ENCODE peak calls at places on chromosomes 2 and 18, in nine cellular contexts. One of them, this sample, is unnamed.
A peak's percentile ranks its signal among the peaks of the same experiment; 100 is the strongest.

GRCh38 chr2:10507106-10507505 is 59.0 kb upstream of the ODC1 start:
- DNase-seq in bronchial epithelial cell: no peak
- DNase-seq in HFFc6: no peak
- DNase-seq in stimulated activated CD4-positive, alpha-beta T cell treated with anti-CD3 and anti-CD28 coated beads, Interleukin-4, amount 100 ng/mL, for 1 hour: no peak
- DNase-seq in psoas muscle: no peak
- DNase-seq in AG04450: no peak
- DNase-seq in iPS DF 19.7: no peak
- DNase-seq in activated CD4-positive, alpha-beta T cell treated with anti-CD3 and anti-CD28 coated beads, Interleukin-2, amount 50 U/mL, for 1 hour: no peak
- DNase-seq in fibroblast of lung: no peak
- DNase-seq in this sample: no peak

GRCh38 chr2:141109633-141110032 is 1021.2 kb downstream of the LRP1B start:
- DNase-seq in activated CD4-positive, alpha-beta T cell treated with anti-CD3 and anti-CD28 coated beads, Interleukin-2, amount 50 U/mL, for 1 hour: no peak
- DNase-seq in HFFc6: no peak
- DNase-seq in fibroblast of lung: no peak
- DNase-seq in AG04450: no peak
- DNase-seq in psoas muscle: no peak
- DNase-seq in stimulated activated CD4-positive, alpha-beta T cell treated with anti-CD3 and anti-CD28 coated beads, Interleukin-4, amount 100 ng/mL, for 1 hour: no peak
- DNase-seq in iPS DF 19.7: peak; percentile 28
- DNase-seq in bronchial epithelial cell: peak; percentile 20
- DNase-seq in this sample: no peak

GRCh38 chr2:218993345-218994315 is at the start of gene CRYBA2:
- DNase-seq in stimulated activated CD4-positive, alpha-beta T cell treated with anti-CD3 and anti-CD28 coated beads, Interleukin-4, amount 100 ng/mL, for 1 hour: no peak
- DNase-seq in AG04450: no peak
- DNase-seq in fibroblast of lung: no peak
- DNase-seq in activated CD4-positive, alpha-beta T cell treated with anti-CD3 and anti-CD28 coated beads, Interleukin-2, amount 50 U/mL, for 1 hour: no peak
- DNase-seq in HFFc6: no peak
- DNase-seq in bronchial epithelial cell: peak; percentile 16
- DNase-seq in psoas muscle: no peak
- DNase-seq in iPS DF 19.7: no peak
- DNase-seq in this sample: no peak

GRCh38 chr2:182545420-182546167 is 118.8 kb upstream of the PDE1A start:
- DNase-seq in AG04450: no peak
- DNase-seq in activated CD4-positive, alpha-beta T cell treated with anti-CD3 and anti-CD28 coated beads, Interleukin-2, amount 50 U/mL, for 1 hour: no peak
- DNase-seq in iPS DF 19.7: no peak
- DNase-seq in HFFc6: no peak
- DNase-seq in fibroblast of lung: no peak
- DNase-seq in bronchial epithelial cell: no peak
- DNase-seq in psoas muscle: no peak
- DNase-seq in stimulated activated CD4-positive, alpha-beta T cell treated with anti-CD3 and anti-CD28 coated beads, Interleukin-4, amount 100 ng/mL, for 1 hour: no peak
- DNase-seq in this sample: no peak

GRCh38 chr2:72745679-72746368 is 80.0 kb downstream of the EXOC6B start:
- DNase-seq in activated CD4-positive, alpha-beta T cell treated with anti-CD3 and anti-CD28 coated beads, Interleukin-2, amount 50 U/mL, for 1 hour: no peak
- DNase-seq in psoas muscle: no peak
- DNase-seq in fibroblast of lung: peak; percentile 83
- DNase-seq in AG04450: peak; percentile 42
- DNase-seq in HFFc6: peak; percentile 61
- DNase-seq in bronchial epithelial cell: peak; percentile 75
- DNase-seq in iPS DF 19.7: no peak
- DNase-seq in stimulated activated CD4-positive, alpha-beta T cell treated with anti-CD3 and anti-CD28 coated beads, Interleukin-4, amount 100 ng/mL, for 1 hour: no peak
- DNase-seq in this sample: no peak

GRCh38 chr2:149648282-149649030 is 60.9 kb upstream of the MMADHC start:
- DNase-seq in fibroblast of lung: peak; percentile 97
- DNase-seq in psoas muscle: peak; percentile 9
- DNase-seq in activated CD4-positive, alpha-beta T cell treated with anti-CD3 and anti-CD28 coated beads, Interleukin-2, amount 50 U/mL, for 1 hour: no peak
- DNase-seq in AG04450: peak; percentile 93
- DNase-seq in HFFc6: peak; percentile 99
- DNase-seq in bronchial epithelial cell: peak; percentile 92
- DNase-seq in iPS DF 19.7: no peak
- DNase-seq in stimulated activated CD4-positive, alpha-beta T cell treated with anti-CD3 and anti-CD28 coated beads, Interleukin-4, amount 100 ng/mL, for 1 hour: no peak
- DNase-seq in this sample: no peak

GRCh38 chr2:10787176-10787968 is 25.2 kb downstream of the PDIA6 start:
- DNase-seq in stimulated activated CD4-positive, alpha-beta T cell treated with anti-CD3 and anti-CD28 coated beads, Interleukin-4, amount 100 ng/mL, for 1 hour: peak; percentile 35
- DNase-seq in iPS DF 19.7: peak; percentile 40
- DNase-seq in fibroblast of lung: peak; percentile 9
- DNase-seq in psoas muscle: no peak
- DNase-seq in AG04450: no peak
- DNase-seq in activated CD4-positive, alpha-beta T cell treated with anti-CD3 and anti-CD28 coated beads, Interleukin-2, amount 50 U/mL, for 1 hour: peak; percentile 32
- DNase-seq in bronchial epithelial cell: no peak
- DNase-seq in HFFc6: no peak
- DNase-seq in this sample: no peak

GRCh38 chr2:39583781-39584180 is 81.9 kb upstream of the TMEM178A start:
- DNase-seq in psoas muscle: no peak
- DNase-seq in activated CD4-positive, alpha-beta T cell treated with anti-CD3 and anti-CD28 coated beads, Interleukin-2, amount 50 U/mL, for 1 hour: no peak
- DNase-seq in stimulated activated CD4-positive, alpha-beta T cell treated with anti-CD3 and anti-CD28 coated beads, Interleukin-4, amount 100 ng/mL, for 1 hour: no peak
- DNase-seq in HFFc6: no peak
- DNase-seq in AG04450: no peak
- DNase-seq in fibroblast of lung: no peak
- DNase-seq in iPS DF 19.7: no peak
- DNase-seq in bronchial epithelial cell: no peak
- DNase-seq in this sample: no peak

GRCh38 chr2:99395589-99396130 is 58.5 kb downstream of the EIF5B start:
- DNase-seq in psoas muscle: no peak
- DNase-seq in HFFc6: no peak
- DNase-seq in activated CD4-positive, alpha-beta T cell treated with anti-CD3 and anti-CD28 coated beads, Interleukin-2, amount 50 U/mL, for 1 hour: no peak
- DNase-seq in AG04450: no peak
- DNase-seq in iPS DF 19.7: no peak
- DNase-seq in stimulated activated CD4-positive, alpha-beta T cell treated with anti-CD3 and anti-CD28 coated beads, Interleukin-4, amount 100 ng/mL, for 1 hour: no peak
- DNase-seq in bronchial epithelial cell: no peak
- DNase-seq in fibroblast of lung: no peak
- DNase-seq in this sample: no peak

GRCh38 chr18:51417643-51418483 is 220.4 kb upstream of the MEX3C start:
- DNase-seq in psoas muscle: no peak
- DNase-seq in bronchial epithelial cell: no peak
- DNase-seq in stimulated activated CD4-positive, alpha-beta T cell treated with anti-CD3 and anti-CD28 coated beads, Interleukin-4, amount 100 ng/mL, for 1 hour: no peak
- DNase-seq in HFFc6: no peak
- DNase-seq in fibroblast of lung: no peak
- DNase-seq in iPS DF 19.7: peak; percentile 97
- DNase-seq in AG04450: no peak
- DNase-seq in activated CD4-positive, alpha-beta T cell treated with anti-CD3 and anti-CD28 coated beads, Interleukin-2, amount 50 U/mL, for 1 hour: no peak
- DNase-seq in this sample: no peak

GRCh38 chr2:161416633-161417427 is 733 bp downstream of the TBR1 start:
- DNase-seq in HFFc6: no peak
- DNase-seq in bronchial epithelial cell: no peak
- DNase-seq in iPS DF 19.7: no peak
- DNase-seq in psoas muscle: no peak
- DNase-seq in stimulated activated CD4-positive, alpha-beta T cell treated with anti-CD3 and anti-CD28 coated beads, Interleukin-4, amount 100 ng/mL, for 1 hour: peak; percentile 14
- DNase-seq in AG04450: no peak
- DNase-seq in fibroblast of lung: no peak
- DNase-seq in activated CD4-positive, alpha-beta T cell treated with anti-CD3 and anti-CD28 coated beads, Interleukin-2, amount 50 U/mL, for 1 hour: no peak
- DNase-seq in this sample: no peak

GRCh38 chr2:64613276-64613675 is 40.4 kb downstream of the SERTAD2 start:
- DNase-seq in AG04450: no peak
- DNase-seq in stimulated activated CD4-positive, alpha-beta T cell treated with anti-CD3 and anti-CD28 coated beads, Interleukin-4, amount 100 ng/mL, for 1 hour: no peak
- DNase-seq in fibroblast of lung: no peak
- DNase-seq in bronchial epithelial cell: no peak
- DNase-seq in psoas muscle: no peak
- DNase-seq in iPS DF 19.7: no peak
- DNase-seq in HFFc6: no peak
- DNase-seq in activated CD4-positive, alpha-beta T cell treated with anti-CD3 and anti-CD28 coated beads, Interleukin-2, amount 50 U/mL, for 1 hour: no peak
- DNase-seq in this sample: no peak

GRCh38 chr2:227597993-227598392 is 700 bp upstream of the SCYGR2 start:
- DNase-seq in fibroblast of lung: no peak
- DNase-seq in iPS DF 19.7: peak; percentile 23
- DNase-seq in HFFc6: no peak
- DNase-seq in activated CD4-positive, alpha-beta T cell treated with anti-CD3 and anti-CD28 coated beads, Interleukin-2, amount 50 U/mL, for 1 hour: no peak
- DNase-seq in stimulated activated CD4-positive, alpha-beta T cell treated with anti-CD3 and anti-CD28 coated beads, Interleukin-4, amount 100 ng/mL, for 1 hour: no peak
- DNase-seq in bronchial epithelial cell: peak; percentile 48
- DNase-seq in psoas muscle: no peak
- DNase-seq in AG04450: no peak
- DNase-seq in this sample: no peak

GRCh38 chr2:133477614-133477990 is 90.7 kb downstream of the NCKAP5 start:
- DNase-seq in bronchial epithelial cell: peak; percentile 98
- DNase-seq in iPS DF 19.7: no peak
- DNase-seq in psoas muscle: no peak
- DNase-seq in AG04450: no peak
- DNase-seq in HFFc6: peak; percentile 9
- DNase-seq in fibroblast of lung: no peak
- DNase-seq in stimulated activated CD4-positive, alpha-beta T cell treated with anti-CD3 and anti-CD28 coated beads, Interleukin-4, amount 100 ng/mL, for 1 hour: no peak
- DNase-seq in activated CD4-positive, alpha-beta T cell treated with anti-CD3 and anti-CD28 coated beads, Interleukin-2, amount 50 U/mL, for 1 hour: no peak
- DNase-seq in this sample: no peak

GRCh38 chr2:108106746-108107145 is 120.4 kb downstream of the SLC5A7 start:
- DNase-seq in HFFc6: no peak
- DNase-seq in bronchial epithelial cell: no peak
- DNase-seq in fibroblast of lung: no peak
- DNase-seq in iPS DF 19.7: peak; percentile 20
- DNase-seq in stimulated activated CD4-positive, alpha-beta T cell treated with anti-CD3 and anti-CD28 coated beads, Interleukin-4, amount 100 ng/mL, for 1 hour: no peak
- DNase-seq in AG04450: no peak
- DNase-seq in psoas muscle: no peak
- DNase-seq in activated CD4-positive, alpha-beta T cell treated with anti-CD3 and anti-CD28 coated beads, Interleukin-2, amount 50 U/mL, for 1 hour: no peak
- DNase-seq in this sample: no peak